ENCODE peak calls at places on chromosomes 11 and 22, in five cellular contexts. B, Y, M, J and I are unnamed samples.

GRCh38 chr11:19076744-19077589 is 16.4 kb upstream of the MRGPRX2 start:
- DNase-seq in Y (peak; percentile 73), B (peak; percentile 39), J (peak; percentile 41), M (peak; percentile 36), I (peak; percentile 9)

GRCh38 chr22:21108379-21109115 is 62.8 kb downstream of the LRRC74B start:
- DNase-seq in J (no peak), Y (no peak), M (no peak), B (no peak), I (no peak)

GRCh38 chr22:17912942-17913704 is 111.2 kb downstream of the MICAL3 start:
- DNase-seq in B (no peak), Y (no peak), M (no peak), J (no peak), I (no peak)

GRCh38 chr11:47689480-47689879 is 25.7 kb downstream of the AGBL2 start:
- DNase-seq in Y (no peak), M (no peak), B (no peak), J (no peak), I (no peak)

GRCh38 chr11:123677510-123677909 is 23.1 kb upstream of the SCN3B start:
- DNase-seq in Y (no peak), B (no peak), M (no peak), J (no peak), I (no peak)

GRCh38 chr11:59899532-59899931 is 20.9 kb downstream of the OOSP3 start:
- DNase-seq in J (no peak), M (no peak), Y (no peak), B (no peak), I (no peak)

GRCh38 chr22:50139843-50140415 is 30.6 kb upstream of the PANX2 start:
- DNase-seq in Y (no peak), J (no peak), B (no peak), M (no peak), I (no peak)

GRCh38 chr11:34962034-34962433 is 45.6 kb downstream of the PDHX start:
- DNase-seq in M (no peak), Y (no peak), B (no peak), J (no peak), I (no peak)

DNA sequence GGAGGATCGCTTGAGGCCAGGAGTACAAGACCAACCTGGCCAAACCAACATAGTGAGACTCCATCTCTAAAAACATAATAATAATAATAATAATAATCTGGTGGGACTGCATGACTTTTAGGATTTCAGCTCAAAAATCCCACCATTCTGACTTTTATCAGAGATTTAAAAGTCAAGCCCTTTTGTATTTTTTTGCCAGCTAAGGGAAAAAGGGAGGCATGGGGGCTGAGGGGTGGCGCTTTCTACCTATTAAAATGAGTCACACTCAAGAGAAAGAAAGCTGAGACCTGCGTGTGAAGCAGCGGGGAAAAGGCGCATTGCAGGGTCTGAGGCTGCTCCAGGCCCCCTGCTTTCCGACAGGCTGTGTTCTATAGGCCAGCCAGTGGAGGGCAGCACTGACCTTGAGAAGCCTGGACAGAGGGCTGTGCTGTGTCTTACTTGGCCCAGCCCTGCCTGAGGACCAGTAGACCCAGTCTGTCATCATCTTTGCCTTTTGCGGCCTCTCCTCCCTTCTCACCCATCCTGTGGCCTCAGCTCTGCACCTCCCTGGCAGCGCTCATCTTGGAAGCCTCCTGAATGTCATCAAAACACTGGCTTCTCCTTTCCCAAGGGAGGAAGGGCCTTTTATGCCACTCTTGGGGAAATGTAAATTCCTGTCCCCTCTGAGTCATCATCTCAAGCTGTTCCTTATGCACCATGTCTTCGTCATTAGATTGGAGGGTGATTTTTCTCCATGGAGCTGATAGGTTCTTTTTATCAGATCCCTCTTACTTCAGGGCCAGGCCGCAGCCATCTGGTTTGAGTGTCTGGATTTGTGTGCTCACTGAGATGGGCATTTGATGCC is 12.7 kb upstream of the MAPK8IP1 start:
- DNase-seq in J (peak; percentile 6), Y (no peak), M (no peak), B (no peak), I (peak; percentile 49)
- H3K27ac ChIP-seq in J (no peak overlapping the region), Y (no peak overlapping the region), M (no peak overlapping the region), B (no peak overlapping the region), I (peak overlapping the region; percentile 75)

GRCh38 chr11:12777208-12777874 is 103.1 kb downstream of the TEAD1 start:
- DNase-seq in Y (no peak), J (no peak), B (no peak), M (no peak), I (no peak)

GRCh38 chr11:12775955-12776354 is 101.7 kb downstream of the TEAD1 start:
- DNase-seq in Y (no peak), J (no peak), M (no peak), B (no peak), I (no peak)

GRCh38 chr11:12773591-12773990 is 99.4 kb downstream of the TEAD1 start:
- DNase-seq in J (no peak), Y (no peak), M (no peak), B (no peak), I (no peak)

GRCh38 chr11:12783765-12784164 is 109.5 kb downstream of the TEAD1 start:
- DNase-seq in B (no peak), Y (no peak), J (no peak), M (no peak), I (no peak)

GRCh38 chr11:12778506-12778905 is 104.3 kb downstream of the TEAD1 start:
- DNase-seq in J (no peak), M (no peak), Y (no peak), B (no peak), I (no peak)
- H3K27ac ChIP-seq in J (no peak overlapping the region), M (no peak overlapping the region), Y (no peak overlapping the region), B (no peak overlapping the region), I (no peak overlapping the region)

GRCh38 chr11:9200471-9200870 is 64.7 kb downstream of the DENND5A start:
- DNase-seq in M (no peak), Y (no peak), J (no peak), B (no peak), I (no peak)
- H3K27ac ChIP-seq in M (peak overlapping the region; percentile 57), Y (no peak overlapping the region), J (no peak overlapping the region), B (no peak overlapping the region), I (no peak overlapping the region)

GRCh38 chr22:27748355-27749168 is 53.0 kb downstream of the MN1 start:
- DNase-seq in J (no peak), M (no peak), B (no peak), Y (no peak), I (no peak)
- H3K27ac ChIP-seq in J (no peak overlapping the region), M (peak overlapping the region; percentile 72), B (no peak overlapping the region), Y (no peak overlapping the region), I (peak overlapping the region; percentile 36)